ENCODE peak calls at places on chromosome 3, in ten cellular contexts. F is stimulated activated naive CD4-positive, alpha-beta T cell treated with Interleukin-2 at 50 U/mL for 16 hours; O is ACHN; T is right lobe of liver; G is activated T-cell treated with anti-CD3 and anti-CD28 coated beads, Interleukin-2, amount 50 U/mL, for 48 hours; D is lung; H is stimulated activated CD4-positive, alpha-beta T cell treated with anti-CD3 and anti-CD28 coated beads, Interleukin-12 subunit alpha, Interleukin-12 subunit beta, amount 100 ng/mL, for 4 hours; Y is activated CD4-positive, alpha-beta T cell treated with anti-CD3 and anti-CD28 coated beads, Interleukin-2, amount 10 ng/mL, durations not matched to agents 7 days and 5 days; K is K562; B is NCI-H1694 treated with DMSO at 0.1 percent for 48 hours. U is an unnamed sample.
A peak's percentile ranks its signal among the peaks of the same experiment; 100 is the strongest.

GRCh38 chr3:27679691-27680090 is 42.4 kb downstream of the EOMES start:
- DNase-seq in K (no peak), Y (no peak), H (no peak), O (no peak), F (no peak), G (no peak), T (no peak), B (no peak), D (no peak), U (no peak)

GRCh38 chr3:69081583-69082262 is 1.6 kb upstream of the UBA3 start:
- DNase-seq in T (no peak), G (no peak), F (no peak), B (peak; percentile 27), D (no peak), Y (no peak), K (peak; percentile 11), H (no peak), O (peak; percentile 71), U (no peak)

GRCh38 chr3:119702530-119703527 is at the start of gene CFAP91:
- DNase-seq in Y (peak; percentile 81), D (peak; percentile 97), H (peak; percentile 78), O (peak; percentile 86), G (peak; percentile 89), K (peak; percentile 18), T (peak; percentile 96), B (no peak), F (peak; percentile 79), U (peak; percentile 98)

GRCh38 chr3:149464706-149465328 is 9.7 kb upstream of the TM4SF4 start:
- DNase-seq in F (no peak), B (no peak), Y (no peak), K (no peak), D (no peak), G (no peak), T (no peak), O (no peak), H (no peak), U (no peak)

GRCh38 chr3:57927916-57928315 is 80.3 kb upstream of the FLNB start:
- DNase-seq in O (no peak), T (no peak), G (no peak), H (no peak), Y (no peak), K (no peak), F (no peak), D (no peak), B (no peak), U (no peak)

GRCh38 chr3:197041875-197042488 is 12.4 kb upstream of the MELTF start:
- DNase-seq in F (no peak), G (no peak), Y (no peak), O (no peak), K (no peak), D (no peak), T (no peak), H (no peak), B (no peak), U (no peak)

GRCh38 chr3:119630119-119630518 is 30.3 kb downstream of the POPDC2 start:
- DNase-seq in T (no peak), G (no peak), H (no peak), D (no peak), K (no peak), Y (no peak), F (no peak), B (no peak), O (no peak), U (no peak)

GRCh38 chr3:29293371-29293770 is 12.5 kb downstream of the RBMS3 start:
- DNase-seq in H (no peak), Y (no peak), D (no peak), T (no peak), G (no peak), F (no peak), O (no peak), K (no peak), B (no peak), U (no peak)

GRCh38 chr3:10012106-10012505 is 14.1 kb upstream of the FANCD2 start:
- DNase-seq in T (no peak), H (no peak), G (no peak), D (no peak), F (no peak), K (no peak), O (no peak), B (no peak), Y (peak; percentile 4), U (no peak)

GRCh38 chr3:159854500-159855124 is 134.0 kb upstream of the IL12A start:
- DNase-seq in K (no peak), T (no peak), H (no peak), F (no peak), Y (no peak), D (no peak), B (no peak), G (no peak), O (peak; percentile 93), U (no peak)

GRCh38 chr3:133572158-133573053 is 1.1 kb upstream of the CDV3 start:
- DNase-seq in B (no peak), Y (peak; percentile 11), G (no peak), D (no peak), K (no peak), T (no peak), H (no peak), O (peak; percentile 49), F (no peak), U (no peak)

GRCh38 chr3:159185443-159186050 is 383.7 kb downstream of the MFSD1 start:
- DNase-seq in B (no peak), K (no peak), F (no peak), G (no peak), H (no peak), D (no peak), O (no peak), Y (no peak), T (no peak), U (no peak)

GRCh38 chr3:150015906-150016305 is 45.2 kb upstream of the PFN2 start:
- DNase-seq in Y (no peak), F (no peak), H (no peak), B (no peak), G (no peak), T (no peak), K (no peak), D (no peak), O (no peak), U (no peak)

GRCh38 chr3:4588410-4588809 is 95.3 kb downstream of the ITPR1 start:
- DNase-seq in B (no peak), O (peak; percentile 68), H (no peak), G (peak; percentile 22), T (no peak), Y (no peak), K (no peak), F (no peak), D (no peak), U (no peak)

GRCh38 chr3:12729313-12729676 is 29.8 kb downstream of the TMEM40 start:
- DNase-seq in D (no peak), B (no peak), G (no peak), K (no peak), H (no peak), F (no peak), O (no peak), T (no peak), Y (no peak), U (no peak)

GRCh38 chr3:188911033-188911850 is 260.5 kb upstream of the TPRG1 start:
- DNase-seq in O (no peak), G (no peak), T (no peak), F (no peak), H (no peak), D (no peak), K (no peak), B (no peak), Y (no peak), U (no peak)

U was measured in neural progenitor cell.